ENCODE peak calls at places on chromosomes 1 and 21, in four cellular contexts. P, M, Q and E are unnamed samples.

GRCh38 chr1:179310721-179311120 is 17.1 kb downstream of the SOAT1 start:
- DNase-seq in P (no peak), M (no peak), Q (no peak), E (no peak)

GRCh38 chr1:156379420-156380165 is 10.6 kb downstream of the RHBG start:
- DNase-seq in P (peak; percentile 71), M (no peak), Q (no peak), E (no peak)

GRCh38 chr1:49841767-49842166 is 182.0 kb downstream of the AGBL4 start:
- DNase-seq in M (no peak), Q (no peak), P (no peak), E (no peak)

GRCh38 chr1:159510223-159510530 is 25.6 kb downstream of the OR10J5 start:
- DNase-seq in Q (no peak), M (no peak), P (no peak), E (no peak)

GRCh38 chr21:36640260-36641244 is 58.4 kb upstream of the SIM2 start:
- DNase-seq in P (peak; percentile 60), Q (no peak), M (no peak), E (no peak)

GRCh38 chr1:63648689-63649088 is 55.5 kb downstream of the PGM1 start:
- DNase-seq in P (no peak), Q (no peak), M (no peak), E (no peak)

GRCh38 chr1:243727503-243728191 is 122.4 kb downstream of the AKT3 start:
- DNase-seq in M (no peak), P (no peak), Q (peak; percentile 66), E (no peak)

GRCh38 chr1:219587817-219588561 is 24.9 kb downstream of the ZC3H11B start:
- DNase-seq in Q (no peak), P (no peak), M (no peak), E (no peak)

GRCh38 chr21:15631342-15631741 is 98.4 kb upstream of the USP25 start:
- DNase-seq in Q (no peak), P (no peak), M (no peak), E (no peak)

GRCh38 chr1:113542221-113542701 is 151.9 kb downstream of the MAGI3 start:
- DNase-seq in Q (no peak), M (no peak), P (no peak), E (no peak)

GRCh38 chr1:56585985-56586384 is 6.6 kb upstream of the PLPP3 start:
- DNase-seq in P (no peak), Q (no peak), M (no peak), E (no peak)
- TF ChIP-seq CTCF in P (no peak), Q (no peak), M (no peak), E (no peak)

DNA sequence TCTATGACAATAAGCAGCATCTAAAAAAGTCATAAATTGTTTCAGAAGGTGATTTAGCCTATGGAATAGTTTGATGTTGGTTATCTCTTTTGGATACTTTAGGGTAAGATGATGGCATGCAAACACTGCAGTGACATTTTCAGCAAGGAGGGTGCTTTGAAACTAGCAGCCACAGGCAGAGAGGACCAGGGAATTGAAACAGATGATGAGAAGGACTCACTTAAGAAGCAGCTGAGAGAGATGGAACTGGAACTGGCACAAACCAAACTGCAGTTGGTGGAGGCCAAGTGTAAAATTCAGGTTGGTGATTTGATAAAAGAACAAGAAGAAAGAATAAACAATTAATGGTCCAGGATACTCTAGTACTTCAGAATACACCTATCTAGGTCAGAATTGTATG is 11.2 kb upstream of the CACYBP start:
- DNase-seq in Q (no peak), M (no peak), P (no peak), E (no peak)
- TF ChIP-seq CREB1 in Q (no peak), M (no peak), P (no peak), E (no peak)

DNA sequence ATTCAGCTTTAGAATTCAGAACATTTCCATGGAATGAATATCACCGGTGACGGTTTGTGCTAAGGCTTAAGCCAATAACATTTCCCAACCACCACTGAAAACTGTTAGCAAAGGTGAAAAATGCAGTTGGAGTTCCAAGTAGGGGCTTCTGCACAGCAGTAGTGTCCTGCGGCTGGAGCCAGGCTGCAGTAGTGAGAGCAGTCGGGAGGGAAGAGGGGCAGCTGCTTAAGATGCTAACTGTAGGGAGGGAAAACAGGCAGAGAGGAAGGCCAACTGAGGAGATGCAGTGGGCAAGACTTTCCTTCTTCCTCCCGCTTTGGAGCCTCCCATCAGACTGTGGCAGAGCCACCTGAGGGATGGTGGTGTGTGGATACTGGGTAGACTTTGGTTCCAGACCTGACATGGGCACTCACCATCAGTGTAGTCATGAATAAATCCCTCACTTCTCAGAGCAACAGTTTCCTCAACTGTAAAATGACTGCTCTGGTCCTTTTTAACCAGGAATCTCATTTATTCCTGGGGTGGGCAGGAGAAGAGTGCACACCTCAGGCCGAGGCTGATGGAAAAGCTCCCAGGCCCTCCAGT is 3.2 kb downstream of the F3 start:
- DNase-seq in M (no peak), Q (no peak), P (peak; percentile 38), E (peak; percentile 30)
- TF ChIP-seq CTCF in M (no peak), Q (no peak), P (no peak), E (no peak)

DNA sequence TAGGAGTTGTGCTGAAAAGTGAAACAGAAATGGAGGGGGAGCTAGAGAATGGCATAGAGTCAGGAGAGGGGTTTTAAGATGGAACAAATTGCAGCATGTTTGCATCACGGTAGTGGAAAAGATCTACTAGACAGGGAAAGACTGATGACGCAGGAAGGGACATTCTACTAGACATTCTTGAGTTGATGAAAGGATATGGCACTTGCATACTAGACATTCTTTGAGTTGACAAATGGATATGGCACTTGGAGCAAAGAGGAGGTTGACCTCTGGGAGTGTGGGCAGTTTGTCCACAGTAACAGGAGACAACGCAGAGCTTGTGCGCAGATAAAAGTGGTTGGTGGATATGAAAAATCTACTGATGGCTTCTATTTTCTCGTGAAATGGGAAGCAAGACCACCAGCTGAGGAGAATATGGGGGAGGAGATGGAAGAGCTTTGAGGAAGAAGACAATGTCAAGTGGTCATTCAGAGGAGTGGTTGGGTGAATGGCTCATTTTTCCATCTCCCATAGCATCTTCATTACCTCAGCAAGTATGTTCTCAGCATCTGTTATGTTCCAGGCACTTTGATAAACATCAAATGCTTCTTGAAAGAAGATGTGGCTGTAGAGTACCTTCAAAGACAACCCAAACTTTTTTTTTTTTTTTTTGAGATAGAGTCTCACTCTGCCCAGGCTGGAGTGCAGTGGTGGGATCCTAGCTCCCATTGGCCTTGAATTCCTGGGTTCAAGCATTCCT is 2.4 kb upstream of the CTPS1 start:
- DNase-seq in Q (no peak), P (no peak), M (no peak), E (no peak)
- TF ChIP-seq CREB1 in Q (no peak), P (no peak), M (no peak), E (no peak)